ENCODE peak calls at places on chromosomes 6 and 20, in seven cellular contexts. H is NCI-H1092; Y is T-helper 1 cell; E is astrocyte; K is iPS-NIHi11; M is EH; C is stimulated activated CD4-positive, alpha-beta T cell treated with anti-CD3 and anti-CD28 coated beads, Interleukin-1b, Interleukin-23, amount 100 ng/mL, for 24 hours. I is an unnamed sample.

GRCh38 chr6:11324453-11325023 is 92.1 kb upstream of the NEDD9 start:
- DNase-seq in H (no peak), Y (no peak), E (no peak), K (no peak), M (no peak), C (peak), I (no peak)

GRCh38 chr6:35497571-35498406 is 910 bp upstream of the TEAD3 start:
- DNase-seq in H (no peak), Y (no peak), E (peak), K (peak), M (peak), C (peak), I (no peak)

GRCh38 chr6:118377711-118378414 is 170.2 kb upstream of the PLN start:
- DNase-seq in H (peak), Y (no peak), E (no peak), K (peak), M (no peak), C (no peak), I (peak)

GRCh38 chr20:26207237-26207966 is 510.7 kb upstream of the ZNF337 start:
- DNase-seq in H (no peak), Y (no peak), E (no peak), K (no peak), M (no peak), C (no peak), I (no peak)

GRCh38 chr6:5471044-5471443 is 209.7 kb downstream of the FARS2 start:
- DNase-seq in H (no peak), Y (no peak), E (no peak), K (peak), M (peak), C (peak), I (peak)

GRCh38 chr6:156166093-156166492 is 611.1 kb upstream of the ARID1B start:
- DNase-seq in H (no peak), Y (no peak), E (no peak), K (no peak), M (no peak), C (no peak), I (no peak)

GRCh38 chr20:63830821-63831593 is at the start of gene ZBTB46:
- DNase-seq in H (no peak), Y (no peak), E (no peak), K (peak), M (peak), C (no peak), I (peak)

GRCh38 chr6:32685603-32686002 is 19.1 kb upstream of the HLA-DQB1 start:
- DNase-seq in H (no peak), Y (no peak), E (peak), K (no peak), M (peak), C (no peak), I (no peak)

GRCh38 chr6:127191716-127192115 is 73.2 kb downstream of the RSPO3 start:
- DNase-seq in H (no peak), Y (no peak), E (peak), K (no peak), M (peak), C (no peak), I (no peak)

GRCh38 chr6:36627801-36628246 is 33.7 kb downstream of the SRSF3 start:
- DNase-seq in H (no peak), Y (no peak), E (peak), K (no peak), M (peak), C (no peak), I (no peak)

GRCh38 chr20:40090236-40090635 is 598.8 kb downstream of the MAFB start:
- DNase-seq in H (no peak), Y (no peak), E (no peak), K (no peak), M (peak), C (no peak), I (no peak)

GRCh38 chr6:37516920-37517405 is 17.3 kb upstream of the CCDC167 start:
- DNase-seq in H (no peak), Y (no peak), E (no peak), K (no peak), M (no peak), C (no peak), I (no peak)

GRCh38 chr6:137811121-137811911 is 55.7 kb upstream of the TNFAIP3 start:
- DNase-seq in H (no peak), Y (peak), E (peak), K (peak), M (peak), C (peak), I (no peak)

GRCh38 chr6:52596371-52597028 is 19.6 kb upstream of the TRAM2 start:
- DNase-seq in H (no peak), Y (no peak), E (peak), K (no peak), M (peak), C (no peak), I (no peak)